ENCODE peak calls at places on chromosomes 3 and 15, in seven cellular contexts. R, W, P, J, D, N and Z are unnamed samples.

GRCh38 chr15:72112805-72113204 is 5.1 kb downstream of the MYO9A start:
- DNase-seq in R (no peak), W (no peak), P (no peak), J (no peak), D (no peak), N (no peak), Z (no peak)

GRCh38 chr15:39321977-39322376 is 258.9 kb upstream of the THBS1 start:
- DNase-seq in R (no peak), W (no peak), P (no peak), J (no peak), D (no peak), N (no peak), Z (no peak)

GRCh38 chr3:38960953-38961622 is 90.7 kb downstream of the SCN11A start:
- DNase-seq in R (peak; percentile 82), W (peak; percentile 52), P (no peak), J (peak; percentile 56), D (peak; percentile 50), N (peak; percentile 51), Z (peak; percentile 55)

GRCh38 chr3:98513736-98514135 is 9.0 kb downstream of the CLDND1 start:
- DNase-seq in R (no peak), W (no peak), P (no peak), J (no peak), D (no peak), N (no peak), Z (no peak)

GRCh38 chr3:188746291-188746783 is 425.4 kb upstream of the TPRG1 start:
- DNase-seq in R (no peak), W (no peak), P (no peak), J (no peak), D (no peak), N (no peak), Z (no peak)

GRCh38 chr3:86988986-86989385 is 2.0 kb downstream of the VGLL3 start:
- DNase-seq in R (no peak), W (no peak), P (no peak), J (no peak), D (no peak), N (no peak), Z (no peak)

GRCh38 chr3:29694783-29695182 is 413.9 kb downstream of the RBMS3 start:
- DNase-seq in R (peak; percentile 48), W (no peak), P (no peak), J (no peak), D (peak; percentile 78), N (no peak), Z (no peak)

GRCh38 chr3:146594843-146595482 is 10.2 kb downstream of the PLSCR5 start:
- DNase-seq in R (peak; percentile 24), W (no peak), P (no peak), J (peak; percentile 5), D (no peak), N (no peak), Z (no peak)

GRCh38 chr3:149198611-149199010 is 23.0 kb downstream of the CP start:
- DNase-seq in R (peak; percentile 95), W (no peak), P (no peak), J (no peak), D (peak; percentile 5), N (no peak), Z (no peak)

GRCh38 chr3:172076212-172076611 is 36.8 kb downstream of the FNDC3B start:
- DNase-seq in R (no peak), W (no peak), P (no peak), J (no peak), D (no peak), N (no peak), Z (no peak)

GRCh38 chr3:126450219-126450618 is 25.5 kb downstream of the ZXDC start:
- DNase-seq in R (no peak), W (no peak), P (no peak), J (no peak), D (no peak), N (no peak), Z (no peak)

GRCh38 chr3:43962043-43962442 is 271.3 kb downstream of the ABHD5 start:
- DNase-seq in R (no peak), W (no peak), P (no peak), J (no peak), D (no peak), N (no peak), Z (no peak)

GRCh38 chr3:133943639-133944131 is 48.0 kb upstream of the RAB6B start:
- DNase-seq in R (no peak), W (peak; percentile 50), P (peak; percentile 57), J (no peak), D (no peak), N (no peak), Z (peak; percentile 54)

GRCh38 chr15:100873029-100873677 is 6.5 kb upstream of the ALDH1A3 start:
- DNase-seq in R (peak; percentile 86), W (peak; percentile 71), P (no peak), J (peak; percentile 77), D (peak; percentile 81), N (peak; percentile 78), Z (no peak)

GRCh38 chr3:194767430-194768207 is 81.9 kb downstream of the FAM43A start:
- DNase-seq in R (no peak), W (no peak), P (no peak), J (no peak), D (no peak), N (no peak), Z (no peak)

GRCh38 chr3:194768586-194768985 is 82.9 kb downstream of the FAM43A start:
- DNase-seq in R (no peak), W (no peak), P (no peak), J (no peak), D (no peak), N (no peak), Z (no peak)

GRCh38 chr3:194772241-194773000 is 86.7 kb downstream of the FAM43A start:
- DNase-seq in R (no peak), W (no peak), P (no peak), J (no peak), D (no peak), N (no peak), Z (no peak)

GRCh38 chr3:194766845-194767244 is 81.2 kb downstream of the FAM43A start:
- DNase-seq in R (no peak), W (no peak), P (no peak), J (no peak), D (no peak), N (no peak), Z (no peak)

GRCh38 chr3:194769020-194769643 is 83.4 kb downstream of the FAM43A start:
- DNase-seq in R (peak; percentile 99), W (peak; percentile 97), P (peak; percentile 87), J (peak; percentile 98), D (peak; percentile 97), N (peak; percentile 95), Z (peak; percentile 96)
- H3K4me3 ChIP-seq in R (peak overlapping the region; percentile 50), W (peak overlapping the region; percentile 37), P (peak overlapping the region; percentile 39), J (peak overlapping the region; percentile 58), D (peak overlapping the region; percentile 10), N (peak overlapping the region; percentile 59), Z (no peak overlapping the region)

GRCh38 chr3:152253514-152253913 is 15.2 kb upstream of the MBNL1 start:
- DNase-seq in R (no peak), W (no peak), P (no peak), J (no peak), D (no peak), N (no peak), Z (no peak)

GRCh38 chr3:152252750-152253149 is 16.0 kb upstream of the MBNL1 start:
- DNase-seq in R (no peak), W (no peak), P (no peak), J (no peak), D (no peak), N (no peak), Z (no peak)

GRCh38 chr3:152251916-152252315 is 16.8 kb upstream of the MBNL1 start:
- DNase-seq in R (no peak), W (no peak), P (no peak), J (no peak), D (no peak), N (no peak), Z (no peak)

GRCh38 chr3:152255290-152255689 is 13.4 kb upstream of the MBNL1 start:
- DNase-seq in R (no peak), W (no peak), P (no peak), J (no peak), D (no peak), N (no peak), Z (no peak)

GRCh38 chr3:152254031-152254430 is 14.7 kb upstream of the MBNL1 start:
- DNase-seq in R (no peak), W (no peak), P (no peak), J (peak; percentile 63), D (no peak), N (no peak), Z (no peak)
- H3K4me1 ChIP-seq in R (no peaks in the 10 kb centered on the region), W (peaks cover 10% of the 10 kb centered on the region), P (peaks cover 24% of the 10 kb centered on the region), J (peaks cover 76% of the 10 kb centered on the region), D (peaks cover 5% of the 10 kb centered on the region), N (peaks cover 12% of the 10 kb centered on the region), Z (peaks cover 20% of the 10 kb centered on the region)

GRCh38 chr3:182908471-182908870 is 71.9 kb downstream of the DCUN1D1 start:
- DNase-seq in R (no peak), W (no peak), P (no peak), J (no peak), D (no peak), N (no peak), Z (no peak)

GRCh38 chr3:182911782-182912111 is 68.6 kb downstream of the DCUN1D1 start:
- DNase-seq in R (no peak), W (no peak), P (no peak), J (no peak), D (no peak), N (no peak), Z (no peak)

GRCh38 chr3:182912476-182912875 is 67.9 kb downstream of the DCUN1D1 start:
- DNase-seq in R (no peak), W (no peak), P (no peak), J (no peak), D (peak; percentile 6), N (no peak), Z (no peak)

GRCh38 chr3:182910939-182911781 is 69.2 kb downstream of the DCUN1D1 start:
- DNase-seq in R (no peak), W (no peak), P (no peak), J (no peak), D (no peak), N (no peak), Z (no peak)

GRCh38 chr3:182909318-182910040 is 70.9 kb downstream of the DCUN1D1 start:
- DNase-seq in R (peak; percentile 63), W (no peak), P (no peak), J (peak; percentile 41), D (peak; percentile 13), N (no peak), Z (no peak)
- TF ChIP-seq CTCF in R (peak; percentile 79), W (peak; percentile 27), P (no peak), J (peak; percentile 92), D (peak; percentile 56), N (peak; percentile 28), Z (peak; percentile 20)

DNA sequence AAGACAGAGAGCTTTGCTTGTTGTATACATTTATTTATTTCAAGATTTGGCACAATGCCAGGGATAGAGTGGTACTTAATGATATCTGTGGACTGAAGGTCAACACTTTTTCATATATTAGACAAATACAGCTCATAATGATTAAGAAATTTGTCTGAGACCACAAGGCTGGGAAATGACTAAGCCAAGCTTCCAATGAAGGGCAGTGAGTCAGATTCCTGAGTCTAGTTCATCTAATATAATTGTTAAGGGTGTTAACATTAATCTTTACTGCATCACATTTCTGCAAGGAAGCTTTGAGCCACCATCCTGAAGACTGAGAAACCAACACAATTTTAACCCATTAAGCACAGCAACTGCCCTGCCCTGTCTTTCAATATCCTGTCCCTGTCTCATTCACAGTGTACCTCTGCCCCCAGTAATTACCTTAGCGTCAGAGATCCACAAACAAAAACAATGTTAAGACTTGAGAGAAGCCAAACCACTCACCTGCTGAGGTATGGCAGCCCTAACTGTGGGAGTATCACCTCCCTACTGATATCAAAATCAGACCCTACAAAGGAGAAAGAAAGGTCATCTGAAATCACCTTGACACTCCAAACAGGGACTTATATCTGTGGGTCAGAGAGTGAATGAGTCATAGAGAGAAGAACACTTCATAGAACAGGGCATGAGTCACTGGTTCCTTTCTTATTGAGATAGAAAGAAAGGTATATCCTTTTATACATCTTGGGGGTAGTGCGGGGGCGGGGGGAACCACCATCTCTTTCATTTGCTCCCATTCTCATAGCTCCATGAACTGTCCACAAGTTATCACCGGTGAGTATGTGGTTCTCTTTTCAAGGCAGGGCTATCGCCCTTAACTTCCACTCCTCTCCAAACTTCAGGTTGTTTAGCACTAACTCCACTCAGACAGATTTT is 74.7 kb downstream of the MAGI1 start:
- DNase-seq in R (peak; percentile 20), W (no peak), P (no peak), J (no peak), D (no peak), N (no peak), Z (no peak)
- H3K4me3 ChIP-seq in R (no peak overlapping the region), W (no peak overlapping the region), P (no peak overlapping the region), J (no peak overlapping the region), D (no peak overlapping the region), N (no peak overlapping the region), Z (no peak overlapping the region)